ENCODE peak calls at places on chromosomes 7 and 10, in ten cellular contexts. O is GM20000, G is fibroblast of the aortic adventitia, Z is coronary artery, W is mammary epithelial cell, R is A549, C is esophagus muscularis mucosa, B is MCF 10A, S is breast epithelium, L is fibroblast of lung. F is an unnamed sample.

GRCh38 chr7:21886396-21886795 is 59.3 kb downstream of the CDCA7L start:
- DNase-seq in O (no peak), G (no peak), Z (no peak), W (no peak), R (no peak), C (no peak), B (no peak), S (no peak), L (no peak), F (no peak)

GRCh38 chr10:4941540-4942330 is 21.5 kb upstream of the AKR1C1 start:
- DNase-seq in O (no peak), G (peak), Z (no peak), W (peak), R (peak), C (no peak), B (peak), S (no peak), L (no peak), F (no peak)

GRCh38 chr10:61900829-61901783 is at the start of gene ARID5B:
- DNase-seq in O (peak), G (peak), Z (no peak), W (peak), R (peak), C (no peak), B (peak), S (no peak), L (peak), F (peak)

GRCh38 chr10:36765777-36766176 is 359.6 kb upstream of the ANKRD30A start:
- DNase-seq in O (no peak), G (peak), Z (no peak), W (no peak), R (no peak), C (no peak), B (peak), S (no peak), L (peak), F (no peak)

GRCh38 chr7:101237206-101238067 is at the start of gene CLDN15:
- DNase-seq in O (peak), G (peak), Z (no peak), W (no peak), R (no peak), C (peak), B (no peak), S (no peak), L (peak), F (no peak)

GRCh38 chr10:62728479-62728878 is 76.0 kb upstream of the ADO start:
- DNase-seq in O (no peak), G (no peak), Z (no peak), W (no peak), R (no peak), C (no peak), B (peak), S (no peak), L (no peak), F (no peak)

GRCh38 chr10:103833731-103834365 is 21.5 kb downstream of the SH3PXD2A start:
- DNase-seq in O (no peak), G (peak), Z (no peak), W (no peak), R (peak), C (no peak), B (no peak), S (no peak), L (peak), F (no peak)

GRCh38 chr7:149804106-149804505 is 30.7 kb upstream of the ZNF467 start:
- DNase-seq in O (no peak), G (no peak), Z (no peak), W (no peak), R (no peak), C (no peak), B (no peak), S (no peak), L (no peak), F (no peak)

GRCh38 chr10:1274098-1274745 is 218.0 kb downstream of the WDR37 start:
- DNase-seq in O (no peak), G (no peak), Z (no peak), W (no peak), R (no peak), C (no peak), B (peak), S (no peak), L (no peak), F (no peak)

GRCh38 chr10:11176746-11177145 is 159.1 kb downstream of the CELF2 start:
- DNase-seq in O (no peak), G (no peak), Z (no peak), W (no peak), R (no peak), C (no peak), B (no peak), S (no peak), L (no peak), F (no peak)

GRCh38 chr7:20744913-20745587 is 41.6 kb downstream of the SP8 start:
- DNase-seq in O (no peak), G (peak), Z (no peak), W (no peak), R (peak), C (no peak), B (peak), S (no peak), L (peak), F (no peak)

GRCh38 chr7:90236890-90237289 is 8.1 kb upstream of the CFAP69 start:
- DNase-seq in O (no peak), G (no peak), Z (no peak), W (no peak), R (no peak), C (peak), B (no peak), S (no peak), L (no peak), F (no peak)

GRCh38 chr7:142063551-142064442 is 47.7 kb upstream of the MGAM2 start:
- DNase-seq in O (no peak), G (peak), Z (no peak), W (no peak), R (no peak), C (peak), B (no peak), S (no peak), L (no peak), F (no peak)

GRCh38 chr7:142992427-142992826 is 30.3 kb upstream of the KEL start:
- DNase-seq in O (no peak), G (peak), Z (no peak), W (no peak), R (no peak), C (no peak), B (no peak), S (no peak), L (no peak), F (no peak)

GRCh38 chr7:55504093-55504859 is 68.0 kb downstream of the VOPP1 start:
- DNase-seq in O (no peak), G (peak), Z (no peak), W (peak), R (no peak), C (no peak), B (peak), S (no peak), L (no peak), F (peak)

GRCh38 chr10:13873201-13873600 is 286.4 kb downstream of the PRPF18 start:
- DNase-seq in O (no peak), G (no peak), Z (no peak), W (no peak), R (no peak), C (no peak), B (no peak), S (no peak), L (no peak), F (no peak)

GRCh38 chr10:56722912-56723311 is 361.9 kb upstream of the ZWINT start:
- DNase-seq in O (no peak), G (no peak), Z (no peak), W (no peak), R (no peak), C (no peak), B (no peak), S (no peak), L (no peak), F (no peak)

GRCh38 chr10:12484945-12485805 is 135.8 kb downstream of the CAMK1D start:
- DNase-seq in O (peak), G (no peak), Z (peak), W (no peak), R (peak), C (no peak), B (no peak), S (no peak), L (no peak), F (no peak)

GRCh38 chr7:2633538-2634264 is 1.9 kb downstream of the TTYH3 start:
- DNase-seq in O (no peak), G (peak), Z (peak), W (peak), R (peak), C (no peak), B (peak), S (no peak), L (peak), F (peak)

GRCh38 chr10:97766106-97766810 is 5.5 kb downstream of the SFRP5 start:
- DNase-seq in O (no peak), G (no peak), Z (no peak), W (no peak), R (no peak), C (no peak), B (no peak), S (no peak), L (no peak), F (no peak)

GRCh38 chr7:415646-416525 is 103.8 kb downstream of the PDGFA start:
- DNase-seq in O (no peak), G (no peak), Z (no peak), W (no peak), R (no peak), C (no peak), B (no peak), S (peak), L (no peak), F (no peak)

GRCh38 chr7:26399309-26399610 is 107.6 kb downstream of the SNX10 start:
- DNase-seq in O (no peak), G (no peak), Z (no peak), W (no peak), R (peak), C (no peak), B (peak), S (peak), L (peak), F (peak)

GRCh38 chr7:86968618-86969017 is 90.8 kb downstream of the ELAPOR2 start:
- DNase-seq in O (no peak), G (no peak), Z (no peak), W (no peak), R (no peak), C (no peak), B (no peak), S (no peak), L (peak), F (no peak)

GRCh38 chr10:4111593-4111992 is 326.6 kb upstream of the KLF6 start:
- DNase-seq in O (no peak), G (peak), Z (no peak), W (no peak), R (no peak), C (no peak), B (peak), S (no peak), L (peak), F (no peak)

GRCh38 chr10:59434463-59435326 is 72.3 kb upstream of the FAM13C start:
- DNase-seq in O (no peak), G (peak), Z (no peak), W (peak), R (no peak), C (no peak), B (peak), S (no peak), L (peak), F (no peak)

GRCh38 chr10:119665901-119666708 is 14.9 kb downstream of the BAG3 start:
- DNase-seq in O (no peak), G (no peak), Z (peak), W (no peak), R (no peak), C (no peak), B (no peak), S (no peak), L (peak), F (no peak)

GRCh38 chr10:114367676-114368391 is 36.5 kb downstream of the AFAP1L2 start:
- DNase-seq in O (no peak), G (no peak), Z (no peak), W (no peak), R (peak), C (no peak), B (no peak), S (no peak), L (peak), F (no peak)

GRCh38 chr7:3239291-3239691 is 61.8 kb upstream of the SDK1 start:
- DNase-seq in O (no peak), G (no peak), Z (no peak), W (peak), R (no peak), C (peak), B (no peak), S (no peak), L (no peak), F (no peak)

GRCh38 chr7:23472046-23472445 is 1.8 kb upstream of the IGF2BP3 start:
- DNase-seq in O (no peak), G (no peak), Z (no peak), W (no peak), R (no peak), C (no peak), B (no peak), S (no peak), L (no peak), F (no peak)

GRCh38 chr7:22430457-22430856 is 69.5 kb downstream of the STEAP1B start:
- DNase-seq in O (no peak), G (peak), Z (no peak), W (peak), R (peak), C (peak), B (peak), S (no peak), L (peak), F (peak)

GRCh38 chr7:16431646-16432424 is 10.5 kb upstream of the CRPPA start:
- DNase-seq in O (peak), G (peak), Z (no peak), W (peak), R (peak), C (no peak), B (peak), S (no peak), L (peak), F (peak)

GRCh38 chr10:71259282-71259681 is 46.9 kb downstream of the UNC5B start:
- DNase-seq in O (no peak), G (no peak), Z (no peak), W (no peak), R (no peak), C (no peak), B (no peak), S (no peak), L (no peak), F (no peak)

GRCh38 chr7:36048141-36048901 is 104.7 kb upstream of the EEPD1 start:
- DNase-seq in O (no peak), G (peak), Z (no peak), W (peak), R (no peak), C (no peak), B (peak), S (no peak), L (peak), F (peak)

GRCh38 chr7:136086712-136087111 is 109.6 kb upstream of the MTPN start:
- DNase-seq in O (peak), G (peak), Z (no peak), W (peak), R (peak), C (no peak), B (peak), S (no peak), L (peak), F (peak)

GRCh38 chr10:69974551-69975155 is 78.0 kb upstream of the MACROH2A2 start:
- DNase-seq in O (no peak), G (peak), Z (no peak), W (no peak), R (no peak), C (no peak), B (no peak), S (no peak), L (peak), F (peak)

GRCh38 chr7:21108182-21108581 is 319.7 kb upstream of the SP4 start:
- DNase-seq in O (no peak), G (no peak), Z (no peak), W (no peak), R (no peak), C (no peak), B (no peak), S (no peak), L (no peak), F (no peak)

GRCh38 chr10:89118091-89118490 is 89.0 kb downstream of the CH25H start:
- DNase-seq in O (no peak), G (peak), Z (no peak), W (peak), R (no peak), C (no peak), B (peak), S (no peak), L (peak), F (peak)

GRCh38 chr10:60846173-60846572 is 67.9 kb downstream of the CDK1 start:
- DNase-seq in O (no peak), G (peak), Z (no peak), W (peak), R (peak), C (no peak), B (peak), S (no peak), L (peak), F (peak)
- TF ChIP-seq CTCF in O (no peak), G (peak), Z (no peak), W (peak), R (no peak), C (peak), B (no peak), S (no peak), L (no peak), F (peak)

GRCh38 chr10:116385994-116386809 is 41.4 kb upstream of the PNLIPRP3 start:
- DNase-seq in O (no peak), G (peak), Z (no peak), W (peak), R (peak), C (no peak), B (peak), S (no peak), L (peak), F (peak)
- TF ChIP-seq CTCF in O (no peak), G (peak), Z (peak), W (peak), R (peak), C (peak), B (peak), S (peak), L (peak), F (peak)

GRCh38 chr7:156818133-156818532 is 74.8 kb downstream of the LMBR1 start:
- DNase-seq in O (no peak), G (no peak), Z (no peak), W (no peak), R (no peak), C (no peak), B (no peak), S (no peak), L (no peak), F (no peak)

GRCh38 chr7:156811706-156812105 is 81.3 kb downstream of the LMBR1 start:
- DNase-seq in O (no peak), G (no peak), Z (no peak), W (no peak), R (no peak), C (no peak), B (no peak), S (no peak), L (no peak), F (no peak)

GRCh38 chr7:156819733-156820295 is 73.2 kb downstream of the LMBR1 start:
- DNase-seq in O (no peak), G (no peak), Z (no peak), W (no peak), R (no peak), C (no peak), B (no peak), S (no peak), L (no peak), F (no peak)

GRCh38 chr7:156820445-156821063 is 72.4 kb downstream of the LMBR1 start:
- DNase-seq in O (no peak), G (no peak), Z (no peak), W (no peak), R (no peak), C (no peak), B (no peak), S (no peak), L (no peak), F (no peak)

GRCh38 chr7:156816943-156817572 is 75.9 kb downstream of the LMBR1 start:
- DNase-seq in O (peak), G (peak), Z (no peak), W (no peak), R (no peak), C (no peak), B (peak), S (no peak), L (peak), F (peak)
- TF ChIP-seq CTCF in O (no peak), G (peak), Z (no peak), W (peak), R (peak), C (peak), B (peak), S (no peak), L (peak), F (peak)

GRCh38 chr7:73626814-73627213 is 2.5 kb upstream of the MLXIPL start:
- DNase-seq in O (no peak), G (peak), Z (no peak), W (peak), R (no peak), C (no peak), B (peak), S (no peak), L (no peak), F (peak)
- TF ChIP-seq CTCF in O (no peak), G (peak), Z (no peak), W (peak), R (no peak), C (no peak), B (no peak), S (no peak), L (peak), F (peak)

DNA sequence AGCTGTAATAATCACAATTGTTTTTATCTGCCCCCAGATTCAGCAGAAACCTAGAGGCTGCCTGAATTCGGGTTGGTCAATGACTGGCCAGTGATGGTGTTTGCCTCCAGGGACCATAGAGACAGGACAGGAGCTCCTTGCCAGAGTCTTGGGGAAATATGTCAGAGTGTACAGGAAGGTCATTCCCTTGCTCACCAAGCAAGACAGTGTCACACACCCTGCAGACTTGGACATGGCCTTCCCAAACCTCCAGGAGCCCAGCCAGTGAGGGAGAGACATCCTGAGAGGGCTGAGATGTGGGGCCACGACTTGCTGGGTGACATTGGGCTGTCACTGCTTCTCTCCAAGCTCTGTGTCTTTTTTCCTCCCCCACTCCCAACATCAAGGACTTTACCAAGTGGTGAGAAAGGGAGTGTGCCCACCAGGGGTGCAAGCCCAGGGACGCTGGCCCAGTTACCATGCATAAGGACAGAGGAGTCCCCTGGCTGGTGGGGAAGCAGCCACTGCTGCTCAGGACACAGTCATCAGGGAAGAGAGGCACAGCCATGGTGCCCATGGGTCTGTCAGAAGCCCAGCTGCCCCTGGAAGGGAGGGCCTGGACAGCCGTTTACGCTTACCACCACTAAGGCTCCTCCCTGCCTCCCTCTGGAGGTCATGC is 25.3 kb upstream of the C10orf53 start:
- DNase-seq in O (no peak), G (no peak), Z (no peak), W (no peak), R (no peak), C (peak), B (no peak), S (no peak), L (no peak), F (no peak)
- TF ChIP-seq CTCF in O (no peak), G (no peak), Z (no peak), W (no peak), R (no peak), C (no peak), B (no peak), S (no peak), L (no peak), F (no peak)